ENCODE peak calls at places on chromosomes 3 and 15, in ten cellular contexts. O is tibial nerve, V is transverse colon, T is HepG2, L is GM12878, B is prostate gland, Y is endothelial cell of umbilical vein, R is ovary, D is stomach, A is breast epithelium. C is an unnamed sample.

GRCh38 chr3:150544040-150544439 is 2.3 kb downstream of the SERP1 start:
- DNase-seq in O (no peak), V (no peak), T (no peak), L (no peak), B (no peak), Y (peak; percentile 37), R (no peak), D (no peak), A (no peak), C (no peak)

GRCh38 chr3:108509263-108509662 is 1.1 kb downstream of the MYH15 start:
- DNase-seq in O (no peak), V (no peak), T (no peak), L (no peak), B (no peak), Y (no peak), R (no peak), D (no peak), A (no peak), C (no peak)

GRCh38 chr3:196280689-196281463 is 6.7 kb downstream of the PCYT1A start:
- DNase-seq in O (no peak), V (no peak), T (no peak), L (no peak), B (no peak), Y (no peak), R (no peak), D (no peak), A (no peak), C (no peak)

GRCh38 chr3:30548605-30549004 is 57.8 kb upstream of the TGFBR2 start:
- DNase-seq in O (no peak), V (no peak), T (no peak), L (no peak), B (no peak), Y (no peak), R (no peak), D (no peak), A (no peak), C (no peak)

GRCh38 chr3:108388136-108389132 is 92.1 kb downstream of the HHLA2 start:
- DNase-seq in O (no peak), V (no peak), T (no peak), L (peak; percentile 70), B (no peak), Y (no peak), R (no peak), D (no peak), A (no peak), C (no peak)

GRCh38 chr15:99264125-99264524 is 12.8 kb downstream of the LRRC28 start:
- DNase-seq in O (no peak), V (no peak), T (no peak), L (no peak), B (no peak), Y (no peak), R (no peak), D (no peak), A (no peak), C (no peak)

GRCh38 chr3:143242101-143242500 is 122.5 kb downstream of the CHST2 start:
- DNase-seq in O (no peak), V (no peak), T (no peak), L (no peak), B (no peak), Y (peak; percentile 15), R (no peak), D (no peak), A (no peak), C (no peak)

GRCh38 chr15:68792901-68793766 is 27.6 kb downstream of the ANP32A start:
- DNase-seq in O (no peak), V (peak; percentile 79), T (no peak), L (no peak), B (peak; percentile 94), Y (no peak), R (no peak), D (peak; percentile 92), A (peak; percentile 89), C (peak; percentile 52)

GRCh38 chr3:160038862-160039562 is 50.4 kb downstream of the IL12A start:
- DNase-seq in O (no peak), V (no peak), T (no peak), L (no peak), B (peak; percentile 24), Y (peak; percentile 20), R (no peak), D (peak; percentile 65), A (peak; percentile 60), C (no peak)

GRCh38 chr15:72925661-72926060 is 126.6 kb upstream of the NEO1 start:
- DNase-seq in O (no peak), V (no peak), T (no peak), L (no peak), B (no peak), Y (no peak), R (no peak), D (no peak), A (no peak), C (no peak)

GRCh38 chr15:25510146-25510545 is 71.3 kb upstream of the UBE3A start:
- DNase-seq in O (no peak), V (no peak), T (no peak), L (no peak), B (no peak), Y (no peak), R (no peak), D (no peak), A (no peak), C (no peak)

GRCh38 chr15:25504307-25504706 is 65.5 kb upstream of the UBE3A start:
- DNase-seq in O (no peak), V (no peak), T (no peak), L (no peak), B (no peak), Y (no peak), R (no peak), D (no peak), A (no peak), C (no peak)

GRCh38 chr15:25512957-25513356 is 74.1 kb upstream of the UBE3A start:
- DNase-seq in O (no peak), V (no peak), T (no peak), L (no peak), B (no peak), Y (no peak), R (no peak), D (no peak), A (no peak), C (no peak)

GRCh38 chr15:25509697-25510096 is 70.9 kb upstream of the UBE3A start:
- DNase-seq in O (no peak), V (no peak), T (no peak), L (no peak), B (no peak), Y (no peak), R (no peak), D (no peak), A (no peak), C (no peak)

DNA sequence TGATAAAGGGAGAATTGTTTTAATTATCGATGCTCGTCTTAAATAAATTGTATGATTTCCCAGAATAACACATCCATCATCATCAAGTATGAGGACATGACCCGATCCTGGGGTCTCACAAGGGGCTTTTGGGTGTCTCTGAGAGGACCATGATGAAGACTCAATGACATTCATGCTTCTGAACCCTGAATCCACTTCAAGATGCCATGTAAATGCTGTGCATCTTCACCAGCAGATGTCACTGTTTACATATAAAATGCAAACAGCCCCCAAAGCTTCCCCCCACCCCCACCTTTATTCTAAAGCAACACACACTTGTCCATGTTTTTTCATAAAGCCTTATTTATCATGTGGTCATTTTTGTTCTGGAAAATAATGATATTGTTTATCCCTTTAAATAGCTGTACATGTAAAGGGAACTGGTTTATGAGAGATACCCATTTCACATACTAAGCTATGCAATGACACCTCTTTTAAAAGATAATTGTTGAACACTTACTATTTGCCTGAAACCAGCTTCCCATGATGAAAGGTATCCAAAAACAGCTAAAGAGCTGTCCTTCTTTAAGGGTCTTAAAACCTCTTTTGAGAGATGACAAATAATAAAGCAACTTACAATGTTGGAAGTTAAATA is 69.7 kb upstream of the UBE3A start:
- DNase-seq in O (no peak), V (no peak), T (peak; percentile 7), L (no peak), B (no peak), Y (no peak), R (no peak), D (no peak), A (no peak), C (no peak)
- TF ChIP-seq POLR2A in O (no peak), V (no peak), T (no peak), L (no peak), B (no peak), Y (no peak), R (no peak), D (no peak), A (no peak), C (no peak)

DNA sequence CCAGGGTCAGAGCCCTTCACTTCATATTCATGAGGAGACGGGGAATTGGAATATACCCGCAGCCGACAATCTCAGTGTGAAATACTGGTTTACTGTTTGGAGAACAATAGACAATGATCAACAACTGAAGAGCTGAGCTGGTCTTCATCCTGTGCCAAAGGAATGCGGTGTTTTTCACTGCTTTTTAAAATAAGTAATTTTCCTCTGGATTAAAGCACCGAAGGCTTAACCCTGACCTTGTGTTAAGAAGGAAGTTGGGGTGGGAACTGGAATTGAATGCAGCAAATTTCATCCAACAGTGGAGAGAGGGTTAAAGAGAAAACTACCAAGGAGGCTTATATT is at the start of gene TM4SF18:
- DNase-seq in O (no peak), V (no peak), T (no peak), L (no peak), B (no peak), Y (peak; percentile 68), R (no peak), D (no peak), A (no peak), C (no peak)
- H3K4me3 ChIP-seq in O (no peak within 1 kb of the TSS), V (no peak within 1 kb of the TSS), T (no peak within 1 kb of the TSS), L (no peak within 1 kb of the TSS), B (no peak within 1 kb of the TSS), Y (peak within 1 kb of the TSS; percentile 35), R (no peak within 1 kb of the TSS), D (no peak within 1 kb of the TSS), A (peak within 1 kb of the TSS; percentile 21), C (no peak within 1 kb of the TSS)

DNA sequence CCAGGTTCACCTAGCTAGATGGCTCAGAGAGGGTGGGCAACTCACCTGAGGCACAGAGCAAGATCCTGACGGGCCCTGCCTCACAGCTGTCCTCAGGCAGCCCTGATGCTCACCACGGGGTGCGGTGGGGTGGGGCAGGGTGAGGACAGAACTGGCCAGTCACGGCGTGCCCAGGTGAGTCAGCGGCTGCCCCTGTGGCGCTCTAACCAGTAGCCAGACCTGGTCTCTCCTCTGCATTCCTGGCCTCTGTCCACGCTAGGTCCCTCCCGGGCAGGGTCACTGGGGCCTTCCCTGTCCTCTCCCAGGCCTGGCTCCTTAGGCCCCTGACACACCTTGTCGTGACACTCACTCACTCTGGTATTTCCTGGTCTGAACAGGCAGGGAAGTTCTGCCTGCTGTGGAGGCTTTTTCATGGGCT is 904 bp downstream of the ALS2CL start:
- DNase-seq in O (no peak), V (peak; percentile 92), T (no peak), L (no peak), B (peak; percentile 27), Y (peak; percentile 13), R (peak; percentile 48), D (peak; percentile 83), A (peak; percentile 81), C (peak; percentile 62)
- TF ChIP-seq POLR2A in O (no peak), V (peak; percentile 78), T (no peak), L (no peak), B (peak; percentile 64), Y (no peak), R (no peak), D (no peak), A (no peak), C (no peak)

DNA sequence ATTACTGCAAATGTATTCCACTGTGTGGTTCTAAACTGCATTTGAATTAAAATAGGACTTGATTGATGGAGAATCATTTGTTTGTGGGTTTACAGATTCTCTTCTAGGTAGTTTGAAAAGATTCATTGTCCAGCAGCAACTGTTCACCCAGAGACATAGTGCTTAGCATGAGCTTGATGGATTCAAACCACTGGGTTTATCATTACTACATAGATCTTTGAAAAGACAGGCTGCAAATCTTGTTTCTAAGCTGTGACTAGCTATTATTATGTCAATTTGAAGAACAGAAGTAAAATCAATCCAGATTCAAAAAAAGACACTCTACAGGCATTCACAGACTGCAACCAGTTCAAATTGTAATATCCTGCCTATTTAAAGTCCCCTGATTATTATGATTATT is 49.8 kb downstream of the MBNL1 start:
- DNase-seq in O (no peak), V (no peak), T (no peak), L (no peak), B (no peak), Y (peak; percentile 39), R (no peak), D (no peak), A (no peak), C (no peak)
- H3K4me3 ChIP-seq in O (no peak overlapping the region), V (no peak overlapping the region), T (no peak overlapping the region), L (no peak overlapping the region), B (no peak overlapping the region), Y (no peak overlapping the region), R (no peak overlapping the region), D (no peak overlapping the region), A (no peak overlapping the region), C (no peak overlapping the region)